ENCODE peak calls at places on chromosomes 6 and 20, in five cellular contexts. One of them, this sample, is unnamed.

GRCh38 chr6:18990313-18990978 is 603.3 kb downstream of the RNF144B start:
- DNase-seq in fibroblast of mammary gland: peak
- DNase-seq in heart right ventricle: peak
- DNase-seq in endodermal cell: peak
- DNase-seq in activated B cell treated with CpG ODN at 0.5 μM for 24 hours: no peak
- DNase-seq in this sample: peak

GRCh38 chr6:41649596-41649995 is 11.3 kb downstream of the MDFI start:
- DNase-seq in fibroblast of mammary gland: no peak
- DNase-seq in heart right ventricle: no peak
- DNase-seq in endodermal cell: no peak
- DNase-seq in activated B cell treated with CpG ODN at 0.5 μM for 24 hours: no peak
- DNase-seq in this sample: no peak

GRCh38 chr20:57330998-57331397 is 1.4 kb downstream of the SPO11 start:
- DNase-seq in fibroblast of mammary gland: peak
- DNase-seq in heart right ventricle: no peak
- DNase-seq in endodermal cell: no peak
- DNase-seq in activated B cell treated with CpG ODN at 0.5 μM for 24 hours: no peak
- DNase-seq in this sample: no peak

GRCh38 chr20:11205769-11206362 is 532.1 kb upstream of the JAG1 start:
- DNase-seq in fibroblast of mammary gland: no peak
- DNase-seq in heart right ventricle: no peak
- DNase-seq in endodermal cell: no peak
- DNase-seq in activated B cell treated with CpG ODN at 0.5 μM for 24 hours: no peak
- DNase-seq in this sample: no peak

GRCh38 chr6:10692965-10693538 is 1.4 kb downstream of the C6orf52 start:
- DNase-seq in fibroblast of mammary gland: no peak
- DNase-seq in heart right ventricle: no peak
- DNase-seq in endodermal cell: peak
- DNase-seq in activated B cell treated with CpG ODN at 0.5 μM for 24 hours: no peak
- DNase-seq in this sample: no peak

GRCh38 chr20:48633620-48634257 is 194.1 kb downstream of the PREX1 start:
- DNase-seq in fibroblast of mammary gland: no peak
- DNase-seq in heart right ventricle: no peak
- DNase-seq in endodermal cell: no peak
- DNase-seq in activated B cell treated with CpG ODN at 0.5 μM for 24 hours: no peak
- DNase-seq in this sample: no peak

GRCh38 chr6:167122041-167122826 is 662 bp upstream of the CCR6 start:
- DNase-seq in fibroblast of mammary gland: no peak
- DNase-seq in heart right ventricle: no peak
- DNase-seq in endodermal cell: no peak
- DNase-seq in activated B cell treated with CpG ODN at 0.5 μM for 24 hours: peak
- DNase-seq in this sample: no peak

GRCh38 chr6:80163754-80164187 is 57.3 kb downstream of the BCKDHB start:
- DNase-seq in fibroblast of mammary gland: peak
- DNase-seq in heart right ventricle: no peak
- DNase-seq in endodermal cell: peak
- DNase-seq in activated B cell treated with CpG ODN at 0.5 μM for 24 hours: no peak
- DNase-seq in this sample: no peak

GRCh38 chr20:9520096-9520495 is 5.7 kb downstream of the LAMP5 start:
- DNase-seq in fibroblast of mammary gland: no peak
- DNase-seq in heart right ventricle: no peak
- DNase-seq in endodermal cell: no peak
- DNase-seq in activated B cell treated with CpG ODN at 0.5 μM for 24 hours: no peak
- DNase-seq in this sample: no peak

GRCh38 chr20:50037123-50037522 is 54.3 kb downstream of the SNAI1 start:
- DNase-seq in fibroblast of mammary gland: no peak
- DNase-seq in heart right ventricle: no peak
- DNase-seq in endodermal cell: no peak
- DNase-seq in activated B cell treated with CpG ODN at 0.5 μM for 24 hours: no peak
- DNase-seq in this sample: no peak

GRCh38 chr6:39347906-39348585 is 25.5 kb upstream of the KCNK16 start:
- DNase-seq in fibroblast of mammary gland: peak
- DNase-seq in heart right ventricle: peak
- DNase-seq in endodermal cell: peak
- DNase-seq in activated B cell treated with CpG ODN at 0.5 μM for 24 hours: peak
- DNase-seq in this sample: peak

GRCh38 chr6:17058550-17058949 is 43.3 kb upstream of the STMND1 start:
- DNase-seq in fibroblast of mammary gland: no peak
- DNase-seq in heart right ventricle: no peak
- DNase-seq in endodermal cell: no peak
- DNase-seq in activated B cell treated with CpG ODN at 0.5 μM for 24 hours: no peak
- DNase-seq in this sample: no peak

GRCh38 chr6:41780623-41781301 is at the start of gene PRICKLE4:
- DNase-seq in fibroblast of mammary gland: no peak
- DNase-seq in heart right ventricle: peak
- DNase-seq in endodermal cell: peak
- DNase-seq in activated B cell treated with CpG ODN at 0.5 μM for 24 hours: peak
- DNase-seq in this sample: no peak

GRCh38 chr6:166747644-166748595 is 120.9 kb upstream of the RPS6KA2 start:
- DNase-seq in fibroblast of mammary gland: no peak
- DNase-seq in heart right ventricle: no peak
- DNase-seq in endodermal cell: no peak
- DNase-seq in activated B cell treated with CpG ODN at 0.5 μM for 24 hours: no peak
- DNase-seq in this sample: no peak

GRCh38 chr6:125779924-125780539 is 10.7 kb upstream of the NCOA7 start:
- DNase-seq in fibroblast of mammary gland: peak
- DNase-seq in heart right ventricle: peak
- DNase-seq in endodermal cell: peak
- DNase-seq in activated B cell treated with CpG ODN at 0.5 μM for 24 hours: peak
- DNase-seq in this sample: peak

GRCh38 chr6:40343887-40344565 is 243.1 kb downstream of the LRFN2 start:
- DNase-seq in fibroblast of mammary gland: no peak
- DNase-seq in heart right ventricle: no peak
- DNase-seq in endodermal cell: peak
- DNase-seq in activated B cell treated with CpG ODN at 0.5 μM for 24 hours: no peak
- DNase-seq in this sample: no peak

GRCh38 chr20:50320910-50321796 is 130.5 kb downstream of the CEBPB start:
- DNase-seq in fibroblast of mammary gland: peak
- DNase-seq in heart right ventricle: peak
- DNase-seq in endodermal cell: peak
- DNase-seq in activated B cell treated with CpG ODN at 0.5 μM for 24 hours: no peak
- DNase-seq in this sample: no peak

GRCh38 chr20:62642666-62643520 is 590 bp downstream of the SLCO4A1 start:
- DNase-seq in fibroblast of mammary gland: peak
- DNase-seq in heart right ventricle: no peak
- DNase-seq in endodermal cell: peak
- DNase-seq in activated B cell treated with CpG ODN at 0.5 μM for 24 hours: peak
- DNase-seq in this sample: no peak

GRCh38 chr20:51574248-51575033 is 31.9 kb upstream of the NFATC2 start:
- DNase-seq in fibroblast of mammary gland: peak
- DNase-seq in heart right ventricle: no peak
- DNase-seq in endodermal cell: no peak
- DNase-seq in activated B cell treated with CpG ODN at 0.5 μM for 24 hours: no peak
- DNase-seq in this sample: no peak

GRCh38 chr6:21305827-21306469 is 287.6 kb upstream of the SOX4 start:
- DNase-seq in fibroblast of mammary gland: peak
- DNase-seq in heart right ventricle: no peak
- DNase-seq in endodermal cell: no peak
- DNase-seq in activated B cell treated with CpG ODN at 0.5 μM for 24 hours: no peak
- DNase-seq in this sample: no peak

GRCh38 chr6:2857580-2858337 is 16.1 kb upstream of the SERPINB1 start:
- DNase-seq in fibroblast of mammary gland: peak
- DNase-seq in heart right ventricle: peak
- DNase-seq in endodermal cell: no peak
- DNase-seq in activated B cell treated with CpG ODN at 0.5 μM for 24 hours: peak
- DNase-seq in this sample: no peak

GRCh38 chr20:62466071-62466760 is 9.6 kb downstream of the GATA5 start:
- DNase-seq in fibroblast of mammary gland: no peak
- DNase-seq in heart right ventricle: no peak
- DNase-seq in endodermal cell: no peak
- DNase-seq in activated B cell treated with CpG ODN at 0.5 μM for 24 hours: no peak
- DNase-seq in this sample: no peak

GRCh38 chr20:19497064-19497463 is 261.0 kb upstream of the RIN2 start:
- DNase-seq in fibroblast of mammary gland: peak
- DNase-seq in heart right ventricle: no peak
- DNase-seq in endodermal cell: no peak
- DNase-seq in activated B cell treated with CpG ODN at 0.5 μM for 24 hours: no peak
- DNase-seq in this sample: no peak

GRCh38 chr6:131532476-131533108 is 40.4 kb upstream of the ARG1 start:
- DNase-seq in fibroblast of mammary gland: no peak
- DNase-seq in heart right ventricle: no peak
- DNase-seq in endodermal cell: no peak
- DNase-seq in activated B cell treated with CpG ODN at 0.5 μM for 24 hours: no peak
- DNase-seq in this sample: no peak

GRCh38 chr20:44883214-44883902 is 2.1 kb upstream of the YWHAB start:
- DNase-seq in fibroblast of mammary gland: no peak
- DNase-seq in heart right ventricle: no peak
- DNase-seq in endodermal cell: no peak
- DNase-seq in activated B cell treated with CpG ODN at 0.5 μM for 24 hours: no peak
- DNase-seq in this sample: no peak

GRCh38 chr6:30556714-30556963 is 350 bp upstream of the GNL1 start:
- DNase-seq in fibroblast of mammary gland: no peak
- DNase-seq in heart right ventricle: peak
- DNase-seq in endodermal cell: peak
- DNase-seq in activated B cell treated with CpG ODN at 0.5 μM for 24 hours: no peak
- DNase-seq in this sample: no peak

GRCh38 chr20:23875606-23876237 is 3.8 kb downstream of the CST5 start:
- DNase-seq in fibroblast of mammary gland: no peak
- DNase-seq in heart right ventricle: no peak
- DNase-seq in endodermal cell: no peak
- DNase-seq in activated B cell treated with CpG ODN at 0.5 μM for 24 hours: no peak
- DNase-seq in this sample: no peak
- TF ChIP-seq CTCF in fibroblast of mammary gland: no peak
- TF ChIP-seq CTCF in heart right ventricle: no peak
- TF ChIP-seq CTCF in endodermal cell: no peak
- TF ChIP-seq CTCF in activated B cell treated with CpG ODN at 0.5 μM for 24 hours: no peak
- TF ChIP-seq CTCF in this sample: no peak

GRCh38 chr6:84445074-84445473 is 217.6 kb upstream of the CEP162 start:
- DNase-seq in fibroblast of mammary gland: no peak
- DNase-seq in heart right ventricle: no peak
- DNase-seq in endodermal cell: no peak
- DNase-seq in activated B cell treated with CpG ODN at 0.5 μM for 24 hours: no peak
- DNase-seq in this sample: no peak

GRCh38 chr6:84442241-84442640 is 214.8 kb upstream of the CEP162 start:
- DNase-seq in fibroblast of mammary gland: peak
- DNase-seq in heart right ventricle: no peak
- DNase-seq in endodermal cell: no peak
- DNase-seq in activated B cell treated with CpG ODN at 0.5 μM for 24 hours: no peak
- DNase-seq in this sample: no peak

GRCh38 chr6:84441456-84441855 is 214.0 kb upstream of the CEP162 start:
- DNase-seq in fibroblast of mammary gland: peak
- DNase-seq in heart right ventricle: no peak
- DNase-seq in endodermal cell: no peak
- DNase-seq in activated B cell treated with CpG ODN at 0.5 μM for 24 hours: no peak
- DNase-seq in this sample: no peak
- TF ChIP-seq CTCF in fibroblast of mammary gland: no peak
- TF ChIP-seq CTCF in heart right ventricle: no peak
- TF ChIP-seq CTCF in endodermal cell: no peak
- TF ChIP-seq CTCF in activated B cell treated with CpG ODN at 0.5 μM for 24 hours: no peak
- TF ChIP-seq CTCF in this sample: no peak

DNA sequence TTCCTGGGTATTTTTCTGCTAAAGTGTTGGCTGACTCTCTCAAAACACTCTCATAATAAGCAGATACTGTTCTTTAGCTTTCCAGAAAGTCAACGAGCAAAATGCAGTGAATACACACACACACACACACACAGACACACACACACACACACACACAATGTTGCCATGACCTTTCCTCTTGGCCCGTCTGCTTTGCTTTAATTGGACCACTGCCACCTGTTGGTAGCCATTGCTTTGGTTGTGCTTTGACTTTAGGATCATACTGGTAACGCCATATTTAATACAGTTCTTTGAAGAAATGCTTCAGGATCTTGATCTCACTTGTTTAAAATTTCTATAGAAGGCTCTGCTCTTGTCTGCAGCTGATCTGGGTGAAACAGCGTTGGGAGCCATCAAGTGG is 4.4 kb downstream of the FIG4 start:
- DNase-seq in fibroblast of mammary gland: no peak
- DNase-seq in heart right ventricle: no peak
- DNase-seq in endodermal cell: peak
- DNase-seq in activated B cell treated with CpG ODN at 0.5 μM for 24 hours: no peak
- DNase-seq in this sample: no peak
- TF ChIP-seq CTCF in fibroblast of mammary gland: no peak
- TF ChIP-seq CTCF in heart right ventricle: no peak
- TF ChIP-seq CTCF in endodermal cell: peak
- TF ChIP-seq CTCF in activated B cell treated with CpG ODN at 0.5 μM for 24 hours: no peak
- TF ChIP-seq CTCF in this sample: peak

GRCh38 chr6:72619883-72620696 is 1.8 kb upstream of the KCNQ5 start:
- DNase-seq in fibroblast of mammary gland: no peak
- DNase-seq in heart right ventricle: no peak
- DNase-seq in endodermal cell: peak
- DNase-seq in activated B cell treated with CpG ODN at 0.5 μM for 24 hours: peak
- DNase-seq in this sample: no peak

GRCh38 chr6:72621243-72622093 is at the start of gene KCNQ5:
- DNase-seq in fibroblast of mammary gland: no peak
- DNase-seq in heart right ventricle: no peak
- DNase-seq in endodermal cell: peak
- DNase-seq in activated B cell treated with CpG ODN at 0.5 μM for 24 hours: peak
- DNase-seq in this sample: no peak

GRCh38 chr6:72620866-72621242 is 1.0 kb upstream of the KCNQ5 start:
- DNase-seq in fibroblast of mammary gland: no peak
- DNase-seq in heart right ventricle: no peak
- DNase-seq in endodermal cell: no peak
- DNase-seq in activated B cell treated with CpG ODN at 0.5 μM for 24 hours: peak
- DNase-seq in this sample: no peak

GRCh38 chr6:72623808-72624207 is 1.9 kb downstream of the KCNQ5 start:
- DNase-seq in fibroblast of mammary gland: no peak
- DNase-seq in heart right ventricle: no peak
- DNase-seq in endodermal cell: no peak
- DNase-seq in activated B cell treated with CpG ODN at 0.5 μM for 24 hours: no peak
- DNase-seq in this sample: no peak

GRCh38 chr6:72622094-72622540 is 253 bp downstream of the KCNQ5 start:
- DNase-seq in fibroblast of mammary gland: no peak
- DNase-seq in heart right ventricle: no peak
- DNase-seq in endodermal cell: peak
- DNase-seq in activated B cell treated with CpG ODN at 0.5 μM for 24 hours: peak
- DNase-seq in this sample: no peak
- TF ChIP-seq CTCF in fibroblast of mammary gland: no peak
- TF ChIP-seq CTCF in heart right ventricle: no peak
- TF ChIP-seq CTCF in endodermal cell: peak
- TF ChIP-seq CTCF in activated B cell treated with CpG ODN at 0.5 μM for 24 hours: no peak
- TF ChIP-seq CTCF in this sample: peak

GRCh38 chr6:12047792-12048432 is 35.8 kb downstream of the HIVEP1 start:
- DNase-seq in fibroblast of mammary gland: no peak
- DNase-seq in heart right ventricle: no peak
- DNase-seq in endodermal cell: no peak
- DNase-seq in activated B cell treated with CpG ODN at 0.5 μM for 24 hours: no peak
- DNase-seq in this sample: no peak
- TF ChIP-seq CTCF in fibroblast of mammary gland: no peak
- TF ChIP-seq CTCF in heart right ventricle: no peak
- TF ChIP-seq CTCF in endodermal cell: no peak
- TF ChIP-seq CTCF in activated B cell treated with CpG ODN at 0.5 μM for 24 hours: no peak
- TF ChIP-seq CTCF in this sample: no peak

GRCh38 chr6:152748843-152749242 is 1.8 kb upstream of the VIP start:
- DNase-seq in fibroblast of mammary gland: peak
- DNase-seq in heart right ventricle: no peak
- DNase-seq in endodermal cell: no peak
- DNase-seq in activated B cell treated with CpG ODN at 0.5 μM for 24 hours: no peak
- DNase-seq in this sample: no peak
- TF ChIP-seq CTCF in fibroblast of mammary gland: peak
- TF ChIP-seq CTCF in heart right ventricle: no peak
- TF ChIP-seq CTCF in endodermal cell: peak
- TF ChIP-seq CTCF in activated B cell treated with CpG ODN at 0.5 μM for 24 hours: no peak
- TF ChIP-seq CTCF in this sample: peak

DNA sequence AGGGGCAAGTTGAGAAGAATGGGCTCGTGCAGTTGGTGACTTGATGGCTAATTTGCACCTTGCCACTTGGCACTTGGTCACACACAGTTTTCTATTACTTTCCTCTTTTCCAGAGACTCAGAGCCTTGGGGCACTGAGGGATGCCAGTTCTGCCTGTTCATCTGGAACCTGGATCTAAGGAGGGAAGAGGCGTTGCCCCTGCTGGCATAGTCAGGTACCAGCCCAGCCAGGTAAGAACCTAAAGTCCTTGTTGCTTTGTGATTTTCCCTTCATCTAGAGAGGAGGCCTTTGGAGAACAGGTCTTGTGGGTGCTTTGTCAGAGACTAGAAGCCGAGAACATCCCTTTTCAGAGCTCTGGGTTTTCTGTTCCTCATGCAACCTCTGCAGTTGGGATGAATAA is 11.3 kb downstream of the SYTL3 start:
- DNase-seq in fibroblast of mammary gland: no peak
- DNase-seq in heart right ventricle: no peak
- DNase-seq in endodermal cell: no peak
- DNase-seq in activated B cell treated with CpG ODN at 0.5 μM for 24 hours: no peak
- DNase-seq in this sample: no peak
- TF ChIP-seq CTCF in fibroblast of mammary gland: no peak
- TF ChIP-seq CTCF in heart right ventricle: no peak
- TF ChIP-seq CTCF in endodermal cell: peak
- TF ChIP-seq CTCF in activated B cell treated with CpG ODN at 0.5 μM for 24 hours: no peak
- TF ChIP-seq CTCF in this sample: no peak